ENCODE peak calls at places on chromosomes 13 and 19, in seven cellular contexts. N is activated T-cell treated with anti-CD3 and anti-CD28 coated beads, Interleukin-2, amount 50 U/mL, for 24 hours; H is iris pigment epithelial cell; Z is T1000; Y is activated naive CD8-positive, alpha-beta T cell treated with anti-CD3 and anti-CD28 coated beads for 36 hours; O is HEK293T; D is uterus. Q is an unnamed sample.

GRCh38 chr13:36362251-36362650 is 16.1 kb upstream of the SPART start:
- DNase-seq in N (no peak), H (peak; percentile 89), Z (no peak), Y (no peak), O (no peak), D (no peak), Q (no peak)

GRCh38 chr13:101248739-101249138 is 167.6 kb downstream of the NALCN start:
- DNase-seq in N (no peak), H (no peak), Z (no peak), Y (no peak), O (no peak), D (no peak), Q (no peak)

GRCh38 chr13:45178349-45179142 is 22.3 kb downstream of the KCTD4 start:
- DNase-seq in N (no peak), H (peak; percentile 95), Z (no peak), Y (peak; percentile 22), O (peak; percentile 37), D (no peak), Q (peak; percentile 84)

GRCh38 chr13:58955546-58956385 is 1208.0 kb downstream of the DIAPH3 start:
- DNase-seq in N (no peak), H (no peak), Z (no peak), Y (no peak), O (no peak), D (no peak), Q (no peak)

GRCh38 chr19:34841780-34842179 is 68.8 kb upstream of the ZNF599 start:
- DNase-seq in N (no peak), H (no peak), Z (no peak), Y (no peak), O (no peak), D (no peak), Q (no peak)

GRCh38 chr13:51846756-51847155 is 1.8 kb upstream of the TMEM272 start:
- DNase-seq in N (no peak), H (no peak), Z (no peak), Y (no peak), O (no peak), D (no peak), Q (no peak)

GRCh38 chr13:74118328-74118727 is 15.9 kb downstream of the KLF12 start:
- DNase-seq in N (no peak), H (no peak), Z (no peak), Y (no peak), O (no peak), D (no peak), Q (no peak)

GRCh38 chr13:111122056-111122455 is 6.9 kb downstream of the ARHGEF7 start:
- DNase-seq in N (no peak), H (peak; percentile 5), Z (no peak), Y (no peak), O (no peak), D (no peak), Q (no peak)

GRCh38 chr19:53254451-53255341 is at the start of gene ZNF677:
- DNase-seq in N (peak; percentile 87), H (peak; percentile 93), Z (peak; percentile 91), Y (peak; percentile 90), O (no peak), D (peak; percentile 91), Q (no peak)

GRCh38 chr19:6587093-6587820 is 3.7 kb downstream of the CD70 start:
- DNase-seq in N (no peak), H (no peak), Z (no peak), Y (no peak), O (no peak), D (no peak), Q (no peak)

GRCh38 chr13:35718084-35718483 is 241.6 kb upstream of the MAB21L1 start:
- DNase-seq in N (no peak), H (no peak), Z (no peak), Y (no peak), O (peak; percentile 18), D (no peak), Q (peak; percentile 7)

GRCh38 chr13:101127741-101128353 is 288.5 kb downstream of the NALCN start:
- DNase-seq in N (no peak), H (peak; percentile 44), Z (no peak), Y (peak; percentile 3), O (peak; percentile 23), D (no peak), Q (peak; percentile 9)

GRCh38 chr19:49657493-49658138 is 8.0 kb downstream of the IRF3 start:
- DNase-seq in N (no peak), H (no peak), Z (no peak), Y (no peak), O (no peak), D (no peak), Q (no peak)

GRCh38 chr13:28575200-28575599 is 80.3 kb upstream of the FLT1 start:
- DNase-seq in N (no peak), H (no peak), Z (no peak), Y (no peak), O (no peak), D (no peak), Q (no peak)

GRCh38 chr19:15869109-15869555 is 28.7 kb downstream of the CYP4F2 start:
- DNase-seq in N (no peak), H (peak; percentile 43), Z (no peak), Y (peak; percentile 10), O (peak; percentile 65), D (peak; percentile 19), Q (peak; percentile 34)

GRCh38 chr13:20136781-20137703 is 23.8 kb downstream of the GJA3 start:
- DNase-seq in N (peak; percentile 65), H (peak; percentile 18), Z (no peak), Y (peak; percentile 64), O (no peak), D (no peak), Q (no peak)